ENCODE peak calls at places on chromosomes 13 and 19, in nine cellular contexts. G is CD4-positive, CD25-positive, alpha-beta regulatory T cell; H is HT1080; S is AG10803; V is aorta; W is EL; M is stimulated activated CD8-positive, alpha-beta memory T cell treated with anti-CD3 and anti-CD28 coated beads, Interleukin-7, amount 100 ng/mL, for 48 hours; Y is NCI-H1105; Z is LoVo. T is an unnamed sample.

GRCh38 chr13:46567671-46568070 is 14.7 kb downstream of the LRCH1 start:
- DNase-seq in Z (no peak), V (no peak), H (no peak), M (no peak), Y (no peak), S (no peak), G (no peak), W (no peak), T (no peak)

GRCh38 chr19:34265221-34265650 is 10.9 kb downstream of the GARRE1 start:
- DNase-seq in M (no peak), Y (no peak), V (no peak), H (no peak), S (no peak), W (no peak), Z (no peak), G (no peak), T (no peak)

GRCh38 chr13:20353973-20354372 is 121.9 kb upstream of the GJB6 start:
- DNase-seq in G (peak; percentile 8), H (peak; percentile 66), S (peak; percentile 68), W (peak; percentile 34), M (no peak), V (no peak), Z (no peak), Y (no peak), T (no peak)

GRCh38 chr19:2291185-2291751 is 9.3 kb upstream of the PEAK3 start:
- DNase-seq in W (no peak), M (no peak), G (no peak), S (no peak), Z (no peak), V (peak; percentile 78), H (no peak), Y (no peak), T (no peak)

GRCh38 chr19:31289976-31290375 is 59.3 kb downstream of the TSHZ3 start:
- DNase-seq in S (no peak), M (no peak), H (no peak), V (peak; percentile 62), Y (no peak), Z (no peak), G (no peak), W (no peak), T (no peak)

GRCh38 chr19:2101417-2102335 is 5.0 kb downstream of the IZUMO4 start:
- DNase-seq in Z (no peak), G (no peak), H (no peak), S (no peak), Y (no peak), W (no peak), M (no peak), V (no peak), T (peak; percentile 24)

GRCh38 chr13:110340812-110341444 is 33.8 kb downstream of the COL4A2 start:
- DNase-seq in M (peak; percentile 26), Y (no peak), H (peak; percentile 47), G (peak; percentile 71), S (peak; percentile 74), V (peak; percentile 97), W (peak; percentile 91), Z (no peak), T (peak; percentile 58)

GRCh38 chr19:4582112-4582553 is 22.6 kb upstream of the SEMA6B start:
- DNase-seq in H (no peak), G (no peak), S (no peak), V (no peak), M (no peak), Z (no peak), W (no peak), Y (no peak), T (no peak)

GRCh38 chr13:109761695-109762094 is 24.7 kb downstream of the IRS2 start:
- DNase-seq in M (no peak), H (no peak), W (no peak), Z (no peak), G (no peak), Y (no peak), V (no peak), S (no peak), T (no peak)

GRCh38 chr19:39941615-39942507 is 7.4 kb upstream of the FCGBP start:
- DNase-seq in S (no peak), W (peak; percentile 47), G (peak; percentile 84), H (peak; percentile 70), M (no peak), Y (no peak), Z (no peak), V (no peak), T (no peak)

GRCh38 chr19:48556163-48556562 is 4.2 kb downstream of the SULT2B1 start:
- DNase-seq in W (peak; percentile 71), S (peak; percentile 42), H (peak; percentile 64), Z (no peak), M (no peak), G (no peak), Y (no peak), V (no peak), T (no peak)

GRCh38 chr19:1206733-1207301 is 1.2 kb downstream of the STK11 start:
- DNase-seq in H (no peak), S (no peak), Y (no peak), Z (no peak), V (no peak), W (no peak), M (no peak), G (peak; percentile 65), T (no peak)

GRCh38 chr13:48594080-48594815 is 59.5 kb upstream of the CYSLTR2 start:
- DNase-seq in Z (no peak), Y (no peak), H (no peak), S (no peak), M (no peak), G (no peak), W (no peak), V (no peak), T (no peak)

GRCh38 chr19:3073931-3074595 is 11.8 kb upstream of the TLE5 start:
- DNase-seq in G (no peak), Y (no peak), H (no peak), V (no peak), S (peak; percentile 29), Z (no peak), W (no peak), M (no peak), T (no peak)

GRCh38 chr13:22357132-22357531 is 686.3 kb downstream of the FGF9 start:
- DNase-seq in M (no peak), Z (peak; percentile 18), W (no peak), Y (no peak), V (no peak), H (peak; percentile 64), S (peak; percentile 2), G (no peak), T (no peak)

GRCh38 chr13:80239571-80240255 is 101.2 kb downstream of the SPRY2 start:
- DNase-seq in W (peak; percentile 36), Z (no peak), G (no peak), M (no peak), H (no peak), Y (no peak), S (no peak), V (no peak), T (no peak)

GRCh38 chr13:74443623-74444022 is 309.4 kb upstream of the KLF12 start:
- DNase-seq in Z (peak; percentile 19), W (peak; percentile 89), G (no peak), V (no peak), Y (no peak), H (peak; percentile 77), M (no peak), S (peak; percentile 84), T (no peak)

GRCh38 chr19:7242601-7243258 is 51.5 kb downstream of the INSR start:
- DNase-seq in S (peak; percentile 89), M (no peak), G (no peak), W (peak; percentile 74), Y (no peak), V (no peak), Z (no peak), H (peak; percentile 13), T (no peak)

GRCh38 chr19:42028304-42029216 is 34.5 kb upstream of the ATP1A3 start:
- DNase-seq in H (peak; percentile 33), Z (no peak), W (no peak), S (no peak), G (peak; percentile 5), V (no peak), M (no peak), Y (no peak), T (no peak)

GRCh38 chr13:24053505-24054251 is 106.8 kb upstream of the SPATA13 start:
- DNase-seq in H (peak; percentile 65), Z (peak; percentile 79), V (no peak), S (peak; percentile 50), Y (peak; percentile 28), M (peak; percentile 14), W (peak; percentile 61), G (peak; percentile 81), T (peak; percentile 23)

GRCh38 chr13:75347925-75348324 is 134.0 kb downstream of the TBC1D4 start:
- DNase-seq in W (no peak), V (no peak), M (no peak), Z (no peak), Y (no peak), S (no peak), H (no peak), G (no peak), T (no peak)

GRCh38 chr13:63910406-63910957 is 2494.8 kb upstream of the PCDH20 start:
- DNase-seq in H (peak; percentile 34), G (no peak), W (no peak), S (no peak), Z (no peak), M (no peak), Y (peak; percentile 11), V (peak; percentile 24), T (no peak)

GRCh38 chr13:110705356-110705825 is 525 bp downstream of the CARS2 start:
- DNase-seq in M (no peak), H (no peak), W (no peak), V (no peak), G (no peak), Z (no peak), S (no peak), Y (no peak), T (no peak)

GRCh38 chr19:40241125-40241808 is 14.8 kb upstream of the CCNP start:
- DNase-seq in S (no peak), M (no peak), V (no peak), G (no peak), H (no peak), Z (no peak), Y (no peak), W (no peak), T (no peak)

GRCh38 chr19:49462492-49462891 is 9.5 kb downstream of the ALDH16A1 start:
- DNase-seq in W (no peak), Y (no peak), G (no peak), V (no peak), H (no peak), S (no peak), M (no peak), Z (no peak), T (no peak)

GRCh38 chr13:107091386-107091785 is 523.4 kb upstream of the ARGLU1 start:
- DNase-seq in G (no peak), V (no peak), H (no peak), M (no peak), W (no peak), Z (no peak), S (peak; percentile 23), Y (no peak), T (no peak)

GRCh38 chr13:114067381-114067885 is 65.0 kb downstream of the RASA3 start:
- DNase-seq in G (peak; percentile 61), V (peak; percentile 70), W (peak; percentile 63), Y (no peak), S (peak; percentile 90), H (peak; percentile 77), Z (no peak), M (no peak), T (no peak)

GRCh38 chr13:25882732-25883357 is 169.0 kb downstream of the SHISA2 start:
- DNase-seq in W (peak; percentile 7), Z (no peak), G (peak; percentile 10), M (no peak), Y (no peak), V (no peak), H (no peak), S (no peak), T (no peak)

GRCh38 chr19:54684537-54684936 is 21.8 kb downstream of the LILRB4 start:
- DNase-seq in Y (no peak), S (no peak), M (no peak), G (no peak), H (peak; percentile 49), W (peak; percentile 2), V (no peak), Z (peak; percentile 30), T (no peak)

GRCh38 chr19:2254052-2254872 is 2.0 kb downstream of the JSRP1 start:
- DNase-seq in Y (no peak), G (no peak), M (no peak), S (no peak), W (no peak), Z (no peak), H (no peak), V (no peak), T (no peak)

GRCh38 chr13:74067818-74068217 is 66.4 kb downstream of the KLF12 start:
- DNase-seq in H (no peak), M (no peak), G (no peak), W (peak; percentile 50), S (peak; percentile 22), Z (no peak), Y (no peak), V (no peak), T (no peak)

T was measured in substantia nigra.